ENCODE peak calls at places on chromosomes 7 and 10, in eight cellular contexts. O is neural crest cell, W is fibroblast of the aortic adventitia, I is cardiac muscle cell, L is AG04450, Y is right lobe of liver, M is GM13977, D is nephron progenitor cell. P is an unnamed sample.

GRCh38 chr10:84352251-84352842 is 24.0 kb downstream of the CCSER2 start:
- DNase-seq in I (peak), M (peak), O (peak), D (peak), W (peak), L (no peak), Y (no peak), P (no peak)

GRCh38 chr7:102446387-102447156 is 13.2 kb downstream of the ORAI2 start:
- DNase-seq in I (no peak), D (no peak), W (no peak), O (no peak), Y (no peak), L (no peak), M (no peak), P (no peak)

GRCh38 chr7:17497549-17498193 is 199.2 kb downstream of the AHR start:
- DNase-seq in W (no peak), L (no peak), I (no peak), O (no peak), Y (no peak), M (no peak), D (no peak), P (no peak)

GRCh38 chr10:33385016-33385415 is 50.5 kb upstream of the NRP1 start:
- DNase-seq in W (no peak), Y (no peak), I (no peak), O (no peak), L (no peak), M (no peak), D (no peak), P (no peak)

GRCh38 chr7:3911685-3912084 is 610.6 kb downstream of the SDK1 start:
- DNase-seq in L (no peak), D (no peak), W (no peak), Y (no peak), M (no peak), I (no peak), O (no peak), P (no peak)

GRCh38 chr7:151385626-151386300 is 24.1 kb downstream of the WDR86 start:
- DNase-seq in M (no peak), I (no peak), L (no peak), Y (peak), W (no peak), O (no peak), D (no peak), P (no peak)

GRCh38 chr10:500876-501275 is 188.6 kb downstream of the DIP2C start:
- DNase-seq in O (no peak), L (no peak), Y (no peak), D (no peak), M (no peak), W (peak), I (no peak), P (no peak)

GRCh38 chr10:8033812-8034665 is 20.4 kb upstream of the GATA3 start:
- DNase-seq in M (no peak), I (peak), D (peak), W (no peak), O (no peak), Y (no peak), L (no peak), P (no peak)

GRCh38 chr7:514651-515598 is 4.7 kb downstream of the PDGFA start:
- DNase-seq in I (no peak), Y (no peak), L (no peak), O (no peak), M (no peak), D (peak), W (no peak), P (no peak)

GRCh38 chr10:62015994-62016393 is 114.5 kb downstream of the ARID5B start:
- DNase-seq in M (no peak), Y (no peak), O (no peak), L (no peak), D (no peak), W (no peak), I (peak), P (no peak)

GRCh38 chr7:157431173-157431950 is 94.6 kb downstream of the DNAJB6 start:
- DNase-seq in D (no peak), M (no peak), L (no peak), Y (no peak), W (no peak), O (no peak), I (no peak), P (no peak)

GRCh38 chr10:116238036-116238435 is 35.0 kb downstream of the GFRA1 start:
- DNase-seq in D (no peak), M (no peak), W (no peak), I (no peak), O (no peak), Y (no peak), L (no peak), P (no peak)

GRCh38 chr7:97104719-97105129 is 12.8 kb upstream of the SDHAF3 start:
- DNase-seq in I (peak), O (peak), D (peak), Y (peak), L (peak), W (peak), M (peak), P (peak)

GRCh38 chr7:49931627-49932026 is 158.2 kb downstream of the VWC2 start:
- DNase-seq in W (no peak), Y (no peak), D (no peak), M (no peak), O (no peak), L (no peak), I (no peak), P (no peak)

GRCh38 chr7:49937608-49938007 is 155.4 kb downstream of the ZPBP start:
- DNase-seq in W (no peak), O (no peak), L (no peak), Y (no peak), D (no peak), M (no peak), I (no peak), P (no peak)
- TF ChIP-seq CTCF in W (no peak), O (no peak), L (no peak), Y (no peak), D (no peak), M (no peak), I (no peak), P (no peak)

GRCh38 chr10:119608316-119609155 is 11.8 kb upstream of the TIAL1 start:
- DNase-seq in W (peak), I (peak), O (peak), M (peak), L (no peak), D (peak), Y (peak), P (no peak)
- TF ChIP-seq CTCF in W (peak), I (peak), O (peak), M (peak), L (peak), D (peak), Y (peak), P (no peak)

GRCh38 chr10:70283445-70284399 is at the start of gene NPFFR1:
- DNase-seq in I (peak), W (no peak), M (no peak), Y (no peak), O (no peak), L (no peak), D (peak), P (peak)
- TF ChIP-seq CTCF in I (no peak), W (no peak), M (peak), Y (no peak), O (no peak), L (no peak), D (no peak), P (no peak)

DNA sequence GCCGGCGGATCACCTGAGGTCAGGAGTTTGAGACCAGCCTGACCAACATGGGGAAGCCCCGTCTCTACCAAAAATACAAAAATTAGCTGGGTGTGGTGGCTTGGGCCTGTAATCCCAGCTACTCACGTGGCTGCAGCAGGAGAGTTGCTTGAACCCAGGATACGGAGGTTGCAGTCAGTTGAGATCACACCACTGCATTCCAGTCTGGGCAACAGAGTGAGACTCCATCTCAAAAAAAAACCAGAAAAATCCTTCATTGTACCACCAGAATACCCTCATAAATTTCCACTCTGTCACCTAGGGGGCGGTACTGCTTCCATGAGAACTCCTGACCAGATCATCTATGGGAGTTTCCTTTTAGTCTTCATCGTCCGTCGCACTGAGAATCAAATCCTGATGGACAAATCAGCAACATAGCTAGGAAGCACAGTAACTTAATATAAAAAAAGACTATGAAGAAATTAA is 225.8 kb upstream of the KLF14 start:
- DNase-seq in O (no peak), W (peak), L (no peak), I (no peak), D (no peak), M (no peak), Y (no peak), P (no peak)
- TF ChIP-seq CTCF in O (peak), W (peak), L (peak), I (peak), D (no peak), M (peak), Y (peak), P (no peak)

P was measured in omental fat pad.